ENCODE peak calls at places on chromosome 9, in six cellular contexts. Q is NK-92 treated with Interleukin-12 subunit alpha and Interleukin-12 subunit beta, amount 100 ng/mL, for 24 hours; F is putamen; K is HS-5; O is tibial artery; Y is choroid plexus epithelial cell. L is an unnamed sample.

GRCh38 chr9:97179616-97180015 is 127.8 kb upstream of the CCDC180 start:
- DNase-seq in Q (no peak), O (no peak), K (no peak), Y (no peak), F (no peak), L (no peak)

GRCh38 chr9:33024126-33024965 is 727 bp upstream of the DNAJA1 start:
- DNase-seq in F (peak), Y (peak), K (no peak), Q (no peak), O (no peak), L (peak)

GRCh38 chr9:80842383-80842782 is 847.0 kb downstream of the TLE1 start:
- DNase-seq in K (no peak), O (no peak), Y (peak), Q (no peak), F (no peak), L (no peak)

GRCh38 chr9:112487008-112487798 is 576 bp downstream of the KIAA1958 start:
- DNase-seq in K (peak), Q (peak), Y (peak), O (peak), F (peak), L (peak)

GRCh38 chr9:33425128-33425533 is 22.3 kb downstream of the AQP3 start:
- DNase-seq in F (no peak), Y (no peak), O (no peak), Q (no peak), K (no peak), L (no peak)

GRCh38 chr9:120478208-120478607 is 101.8 kb downstream of the CDK5RAP2 start:
- DNase-seq in K (peak), O (no peak), Y (peak), Q (no peak), F (no peak), L (no peak)

GRCh38 chr9:77215874-77216273 is 38.5 kb downstream of the VPS13A start:
- DNase-seq in O (no peak), F (peak), Q (no peak), Y (peak), K (no peak), L (peak)

GRCh38 chr9:137269231-137269772 is 8.2 kb upstream of the TOR4A start:
- DNase-seq in O (peak), Y (peak), Q (no peak), K (no peak), F (no peak), L (no peak)

GRCh38 chr9:122190597-122191381 is 31.1 kb downstream of the MORN5 start:
- DNase-seq in F (no peak), K (no peak), O (no peak), Y (no peak), Q (no peak), L (no peak)

GRCh38 chr9:137300607-137301085 is 1.4 kb downstream of the NRARP start:
- DNase-seq in K (no peak), O (no peak), F (no peak), Q (no peak), Y (no peak), L (no peak)

GRCh38 chr9:34493972-34494535 is 28.7 kb downstream of the ENHO start:
- DNase-seq in F (no peak), K (peak), Q (no peak), O (peak), Y (peak), L (no peak)

GRCh38 chr9:99918134-99918533 is 11.7 kb downstream of the STX17 start:
- DNase-seq in O (no peak), Y (no peak), K (no peak), F (no peak), Q (no peak), L (no peak)

GRCh38 chr9:101468116-101468515 is 32.5 kb upstream of the ALDOB start:
- DNase-seq in F (peak), Y (no peak), O (no peak), K (no peak), Q (no peak), L (peak)

GRCh38 chr9:16870606-16871357 is at the start of gene BNC2:
- DNase-seq in Q (no peak), O (peak), F (no peak), Y (peak), K (no peak), L (no peak)

GRCh38 chr9:136725612-136726011 is 13.2 kb downstream of the DIPK1B start:
- DNase-seq in F (no peak), O (no peak), K (no peak), Y (peak), Q (no peak), L (no peak)

GRCh38 chr9:77457916-77458592 is 190.1 kb downstream of the GNA14 start:
- DNase-seq in Y (peak), F (peak), Q (peak), O (peak), K (no peak), L (peak)

GRCh38 chr9:20726144-20726543 is 42.1 kb downstream of the FOCAD start:
- DNase-seq in O (no peak), K (no peak), F (peak), Y (no peak), Q (no peak), L (no peak)

GRCh38 chr9:122346478-122347347 is 24.1 kb upstream of the PTGS1 start:
- DNase-seq in Y (peak), Q (no peak), F (no peak), O (peak), K (no peak), L (peak)

GRCh38 chr9:89542461-89543021 is 44.6 kb upstream of the SEMA4D start:
- DNase-seq in Y (no peak), Q (no peak), F (peak), O (no peak), K (no peak), L (peak)

GRCh38 chr9:93041108-93041802 is 17.2 kb upstream of the SUSD3 start:
- DNase-seq in Y (peak), Q (no peak), F (no peak), K (no peak), O (no peak), L (no peak)

GRCh38 chr9:95250462-95251058 is 66.9 kb downstream of the FANCC start:
- DNase-seq in K (no peak), O (no peak), Y (no peak), F (no peak), Q (no peak), L (no peak)

GRCh38 chr9:88197781-88198345 is 59.6 kb upstream of the SPATA31C2 start:
- DNase-seq in K (peak), F (no peak), O (no peak), Q (no peak), Y (peak), L (no peak)

GRCh38 chr9:134007571-134007970 is 15.4 kb upstream of the VAV2 start:
- DNase-seq in F (no peak), Y (no peak), O (no peak), Q (no peak), K (no peak), L (no peak)

GRCh38 chr9:2385746-2386145 is 235.8 kb upstream of the VLDLR start:
- DNase-seq in K (no peak), F (no peak), Y (no peak), O (no peak), Q (no peak), L (no peak)

GRCh38 chr9:117414906-117415583 is at the start of gene ASTN2:
- DNase-seq in F (peak), K (no peak), Q (no peak), Y (no peak), O (no peak), L (peak)

GRCh38 chr9:92716557-92716956 is 46.6 kb upstream of the IPPK start:
- DNase-seq in O (peak), K (no peak), Q (peak), F (no peak), Y (peak), L (no peak)

GRCh38 chr9:6073731-6074130 is 58.3 kb upstream of the RANBP6 start:
- DNase-seq in F (no peak), Y (no peak), K (no peak), O (no peak), Q (no peak), L (no peak)